ENCODE peak calls at places on chromosomes 5 and 9, in seven cellular contexts. One of them, this sample, is unnamed.

GRCh38 chr5:912356-913091 is 19.8 kb downstream of the TRIP13 start:
- DNase-seq in neural crest cell: no peak
- DNase-seq in GM23338: peak
- DNase-seq in foreskin fibroblast: no peak
- DNase-seq in Caco-2: no peak
- DNase-seq in B cell: no peak
- DNase-seq in CD8-positive, alpha-beta T cell: peak
- DNase-seq in this sample: no peak

GRCh38 chr5:149731617-149732400 is 1.7 kb downstream of the PPARGC1B start:
- DNase-seq in neural crest cell: peak
- DNase-seq in CD8-positive, alpha-beta T cell: peak
- DNase-seq in B cell: peak
- DNase-seq in Caco-2: peak
- DNase-seq in GM23338: peak
- DNase-seq in foreskin fibroblast: peak
- DNase-seq in this sample: peak

GRCh38 chr5:106923409-106923808 is 747.3 kb downstream of the EFNA5 start:
- DNase-seq in B cell: no peak
- DNase-seq in CD8-positive, alpha-beta T cell: no peak
- DNase-seq in foreskin fibroblast: no peak
- DNase-seq in GM23338: no peak
- DNase-seq in Caco-2: no peak
- DNase-seq in neural crest cell: no peak
- DNase-seq in this sample: no peak

GRCh38 chr5:146025681-146026080 is 79.7 kb downstream of the PLAC8L1 start:
- DNase-seq in foreskin fibroblast: no peak
- DNase-seq in CD8-positive, alpha-beta T cell: no peak
- DNase-seq in B cell: no peak
- DNase-seq in Caco-2: no peak
- DNase-seq in GM23338: no peak
- DNase-seq in neural crest cell: no peak
- DNase-seq in this sample: no peak

GRCh38 chr5:132260714-132261615 is 3.5 kb downstream of the PDLIM4 start:
- DNase-seq in foreskin fibroblast: peak
- DNase-seq in B cell: no peak
- DNase-seq in neural crest cell: no peak
- DNase-seq in Caco-2: peak
- DNase-seq in CD8-positive, alpha-beta T cell: no peak
- DNase-seq in GM23338: no peak
- DNase-seq in this sample: peak

GRCh38 chr9:14692536-14692917 is 705 bp downstream of the ZDHHC21 start:
- DNase-seq in neural crest cell: no peak
- DNase-seq in B cell: peak
- DNase-seq in GM23338: no peak
- DNase-seq in foreskin fibroblast: no peak
- DNase-seq in CD8-positive, alpha-beta T cell: no peak
- DNase-seq in Caco-2: no peak
- DNase-seq in this sample: no peak

GRCh38 chr9:130421802-130422276 is 22.9 kb upstream of the ASS1 start:
- DNase-seq in foreskin fibroblast: peak
- DNase-seq in B cell: no peak
- DNase-seq in Caco-2: no peak
- DNase-seq in neural crest cell: no peak
- DNase-seq in CD8-positive, alpha-beta T cell: no peak
- DNase-seq in GM23338: peak
- DNase-seq in this sample: no peak

GRCh38 chr9:136278894-136279293 is 25.0 kb downstream of the CCDC187 start:
- DNase-seq in GM23338: no peak
- DNase-seq in Caco-2: no peak
- DNase-seq in neural crest cell: no peak
- DNase-seq in foreskin fibroblast: no peak
- DNase-seq in B cell: no peak
- DNase-seq in CD8-positive, alpha-beta T cell: no peak
- DNase-seq in this sample: no peak

GRCh38 chr5:163976691-163977090 is 471.3 kb downstream of the MAT2B start:
- DNase-seq in Caco-2: no peak
- DNase-seq in GM23338: no peak
- DNase-seq in neural crest cell: no peak
- DNase-seq in foreskin fibroblast: no peak
- DNase-seq in CD8-positive, alpha-beta T cell: no peak
- DNase-seq in B cell: no peak
- DNase-seq in this sample: no peak

GRCh38 chr5:142421158-142421617 is 96.4 kb upstream of the SPRY4 start:
- DNase-seq in GM23338: no peak
- DNase-seq in B cell: no peak
- DNase-seq in Caco-2: no peak
- DNase-seq in neural crest cell: no peak
- DNase-seq in foreskin fibroblast: no peak
- DNase-seq in CD8-positive, alpha-beta T cell: no peak
- DNase-seq in this sample: no peak

GRCh38 chr5:62143268-62144229 is 162.5 kb upstream of the KIF2A start:
- DNase-seq in CD8-positive, alpha-beta T cell: no peak
- DNase-seq in GM23338: peak
- DNase-seq in B cell: no peak
- DNase-seq in foreskin fibroblast: peak
- DNase-seq in neural crest cell: no peak
- DNase-seq in Caco-2: no peak
- DNase-seq in this sample: no peak

GRCh38 chr9:36135791-36136276 is 699 bp upstream of the GLIPR2 start:
- DNase-seq in CD8-positive, alpha-beta T cell: no peak
- DNase-seq in foreskin fibroblast: no peak
- DNase-seq in neural crest cell: no peak
- DNase-seq in GM23338: peak
- DNase-seq in B cell: peak
- DNase-seq in Caco-2: no peak
- DNase-seq in this sample: no peak

GRCh38 chr9:126503333-126504085 is 110.2 kb upstream of the LMX1B start:
- DNase-seq in Caco-2: no peak
- DNase-seq in B cell: no peak
- DNase-seq in CD8-positive, alpha-beta T cell: no peak
- DNase-seq in neural crest cell: no peak
- DNase-seq in foreskin fibroblast: peak
- DNase-seq in GM23338: no peak
- DNase-seq in this sample: no peak

GRCh38 chr5:150901446-150901845 is 3.3 kb downstream of the ZNF300 start:
- DNase-seq in Caco-2: no peak
- DNase-seq in CD8-positive, alpha-beta T cell: no peak
- DNase-seq in GM23338: no peak
- DNase-seq in neural crest cell: no peak
- DNase-seq in foreskin fibroblast: no peak
- DNase-seq in B cell: no peak
- DNase-seq in this sample: no peak

GRCh38 chr5:109567374-109568044 is 122.2 kb upstream of the MAN2A1 start:
- DNase-seq in Caco-2: no peak
- DNase-seq in foreskin fibroblast: no peak
- DNase-seq in CD8-positive, alpha-beta T cell: no peak
- DNase-seq in B cell: no peak
- DNase-seq in neural crest cell: no peak
- DNase-seq in GM23338: no peak
- DNase-seq in this sample: no peak

GRCh38 chr5:173792781-173793547 is 95.2 kb upstream of the CPEB4 start:
- DNase-seq in GM23338: no peak
- DNase-seq in Caco-2: no peak
- DNase-seq in neural crest cell: no peak
- DNase-seq in CD8-positive, alpha-beta T cell: no peak
- DNase-seq in foreskin fibroblast: no peak
- DNase-seq in B cell: no peak
- DNase-seq in this sample: no peak

GRCh38 chr5:137957948-137958347 is 68.7 kb downstream of the PKD2L2 start:
- DNase-seq in foreskin fibroblast: no peak
- DNase-seq in B cell: no peak
- DNase-seq in CD8-positive, alpha-beta T cell: no peak
- DNase-seq in Caco-2: no peak
- DNase-seq in GM23338: no peak
- DNase-seq in neural crest cell: no peak
- DNase-seq in this sample: no peak

GRCh38 chr5:34005211-34005610 is 2.6 kb downstream of the AMACR start:
- DNase-seq in foreskin fibroblast: no peak
- DNase-seq in GM23338: no peak
- DNase-seq in CD8-positive, alpha-beta T cell: no peak
- DNase-seq in B cell: no peak
- DNase-seq in neural crest cell: no peak
- DNase-seq in Caco-2: no peak
- DNase-seq in this sample: no peak

GRCh38 chr5:102715405-102715804 is 39.7 kb upstream of the PAM start:
- DNase-seq in Caco-2: no peak
- DNase-seq in GM23338: no peak
- DNase-seq in foreskin fibroblast: peak
- DNase-seq in CD8-positive, alpha-beta T cell: no peak
- DNase-seq in B cell: no peak
- DNase-seq in neural crest cell: no peak
- DNase-seq in this sample: no peak

GRCh38 chr5:137303509-137303908 is 195.6 kb downstream of the SPOCK1 start:
- DNase-seq in GM23338: peak
- DNase-seq in neural crest cell: no peak
- DNase-seq in foreskin fibroblast: no peak
- DNase-seq in CD8-positive, alpha-beta T cell: no peak
- DNase-seq in B cell: no peak
- DNase-seq in Caco-2: no peak
- DNase-seq in this sample: no peak

GRCh38 chr9:71490810-71491209 is 277.5 kb downstream of the CEMIP2 start:
- DNase-seq in neural crest cell: no peak
- DNase-seq in Caco-2: no peak
- DNase-seq in GM23338: peak
- DNase-seq in foreskin fibroblast: no peak
- DNase-seq in CD8-positive, alpha-beta T cell: no peak
- DNase-seq in B cell: no peak
- DNase-seq in this sample: no peak

GRCh38 chr5:175181331-175181730 is 262.7 kb downstream of the DRD1 start:
- DNase-seq in GM23338: no peak
- DNase-seq in B cell: no peak
- DNase-seq in CD8-positive, alpha-beta T cell: no peak
- DNase-seq in neural crest cell: no peak
- DNase-seq in Caco-2: no peak
- DNase-seq in foreskin fibroblast: no peak
- DNase-seq in this sample: no peak

GRCh38 chr5:32790411-32790951 is 79.4 kb downstream of the NPR3 start:
- DNase-seq in neural crest cell: no peak
- DNase-seq in GM23338: no peak
- DNase-seq in B cell: no peak
- DNase-seq in CD8-positive, alpha-beta T cell: no peak
- DNase-seq in foreskin fibroblast: no peak
- DNase-seq in Caco-2: no peak
- DNase-seq in this sample: no peak

GRCh38 chr9:113150670-113151591 is at the start of gene SLC31A2:
- DNase-seq in B cell: peak
- DNase-seq in GM23338: peak
- DNase-seq in Caco-2: peak
- DNase-seq in foreskin fibroblast: peak
- DNase-seq in CD8-positive, alpha-beta T cell: peak
- DNase-seq in neural crest cell: peak
- DNase-seq in this sample: peak
- TF ChIP-seq CTCF in B cell: peak
- TF ChIP-seq CTCF in GM23338: peak
- TF ChIP-seq CTCF in Caco-2: peak
- TF ChIP-seq CTCF in foreskin fibroblast: peak
- TF ChIP-seq CTCF in CD8-positive, alpha-beta T cell: peak
- TF ChIP-seq CTCF in neural crest cell: peak
- TF ChIP-seq CTCF in this sample: peak

GRCh38 chr5:135466178-135467050 is 14.3 kb upstream of the TIFAB start:
- DNase-seq in B cell: peak
- DNase-seq in GM23338: peak
- DNase-seq in foreskin fibroblast: peak
- DNase-seq in CD8-positive, alpha-beta T cell: peak
- DNase-seq in Caco-2: peak
- DNase-seq in neural crest cell: peak
- DNase-seq in this sample: peak
- TF ChIP-seq CTCF in B cell: peak
- TF ChIP-seq CTCF in GM23338: peak
- TF ChIP-seq CTCF in foreskin fibroblast: peak
- TF ChIP-seq CTCF in CD8-positive, alpha-beta T cell: peak
- TF ChIP-seq CTCF in Caco-2: peak
- TF ChIP-seq CTCF in neural crest cell: peak
- TF ChIP-seq CTCF in this sample: peak

GRCh38 chr5:169222934-169223594 is 77.9 kb downstream of the SLIT3 start:
- DNase-seq in foreskin fibroblast: no peak
- DNase-seq in CD8-positive, alpha-beta T cell: no peak
- DNase-seq in neural crest cell: no peak
- DNase-seq in B cell: no peak
- DNase-seq in Caco-2: peak
- DNase-seq in GM23338: peak
- DNase-seq in this sample: no peak

GRCh38 chr5:169229342-169229892 is 71.5 kb downstream of the SLIT3 start:
- DNase-seq in neural crest cell: no peak
- DNase-seq in foreskin fibroblast: no peak
- DNase-seq in CD8-positive, alpha-beta T cell: no peak
- DNase-seq in GM23338: no peak
- DNase-seq in Caco-2: no peak
- DNase-seq in B cell: no peak
- DNase-seq in this sample: no peak

GRCh38 chr5:169223595-169223953 is 77.4 kb downstream of the SLIT3 start:
- DNase-seq in B cell: no peak
- DNase-seq in Caco-2: peak
- DNase-seq in GM23338: no peak
- DNase-seq in foreskin fibroblast: no peak
- DNase-seq in neural crest cell: no peak
- DNase-seq in CD8-positive, alpha-beta T cell: no peak
- DNase-seq in this sample: no peak

GRCh38 chr5:169225830-169226356 is 75.0 kb downstream of the SLIT3 start:
- DNase-seq in Caco-2: no peak
- DNase-seq in B cell: no peak
- DNase-seq in foreskin fibroblast: no peak
- DNase-seq in neural crest cell: no peak
- DNase-seq in GM23338: no peak
- DNase-seq in CD8-positive, alpha-beta T cell: no peak
- DNase-seq in this sample: no peak

DNA sequence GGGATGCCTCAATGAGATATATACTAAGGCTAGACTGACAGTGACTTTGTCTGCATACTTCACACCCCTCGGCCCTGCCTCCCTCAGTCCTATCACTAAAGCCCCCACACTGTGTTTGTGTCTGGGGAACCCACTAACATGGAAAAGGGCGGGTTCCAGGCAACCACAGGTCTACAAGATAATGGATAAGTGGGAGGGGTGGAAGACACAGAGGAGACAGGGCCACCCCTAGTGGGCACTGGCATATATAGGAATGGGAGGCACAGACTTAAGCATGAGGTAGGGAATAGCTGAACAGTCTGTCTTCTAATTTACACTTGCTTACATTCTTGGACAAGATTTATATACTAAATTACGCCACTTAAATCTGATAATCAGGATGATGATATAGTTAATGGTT is 74.0 kb downstream of the SLIT3 start:
- DNase-seq in GM23338: peak
- DNase-seq in CD8-positive, alpha-beta T cell: no peak
- DNase-seq in B cell: no peak
- DNase-seq in foreskin fibroblast: no peak
- DNase-seq in Caco-2: no peak
- DNase-seq in neural crest cell: no peak
- DNase-seq in this sample: no peak
- TF ChIP-seq CTCF in GM23338: peak
- TF ChIP-seq CTCF in CD8-positive, alpha-beta T cell: no peak
- TF ChIP-seq CTCF in B cell: no peak
- TF ChIP-seq CTCF in foreskin fibroblast: no peak
- TF ChIP-seq CTCF in Caco-2: no peak
- TF ChIP-seq CTCF in neural crest cell: no peak
- TF ChIP-seq CTCF in this sample: no peak

DNA sequence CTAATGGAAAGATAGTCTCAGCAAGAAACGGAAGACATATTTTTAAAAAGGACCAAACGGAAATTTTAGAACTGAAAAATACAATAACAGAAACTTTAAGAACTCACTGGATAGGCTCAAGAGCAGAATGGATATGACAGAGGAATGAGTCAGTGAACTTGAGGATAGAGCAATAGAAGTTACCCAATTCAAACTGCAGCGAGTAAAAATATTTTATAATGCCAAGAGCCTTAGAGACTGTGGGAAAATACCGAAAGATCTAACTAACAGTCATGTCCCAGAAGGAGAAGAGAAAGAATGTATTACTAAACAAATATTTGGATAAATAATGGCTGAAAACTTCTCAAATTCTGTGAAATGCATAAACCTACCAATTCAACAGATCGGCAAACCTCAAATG is 40.8 kb downstream of the ADAMTS2 start:
- DNase-seq in neural crest cell: no peak
- DNase-seq in CD8-positive, alpha-beta T cell: no peak
- DNase-seq in B cell: no peak
- DNase-seq in foreskin fibroblast: peak
- DNase-seq in GM23338: no peak
- DNase-seq in Caco-2: no peak
- DNase-seq in this sample: no peak
- TF ChIP-seq CTCF in neural crest cell: no peak
- TF ChIP-seq CTCF in CD8-positive, alpha-beta T cell: no peak
- TF ChIP-seq CTCF in B cell: no peak
- TF ChIP-seq CTCF in foreskin fibroblast: no peak
- TF ChIP-seq CTCF in GM23338: no peak
- TF ChIP-seq CTCF in Caco-2: no peak
- TF ChIP-seq CTCF in this sample: no peak

This sample was measured in GM20000.